ENCODE peak calls at places on chromosomes 12 and 14, in four cellular contexts. X is CD8-positive, alpha-beta memory T cell; O is COLO829; W is GM04503. F is an unnamed sample.

GRCh38 chr14:95697764-95698163 is 11.5 kb downstream of the TCL1B start:
- DNase-seq in X (no peak), O (no peak), W (no peak), F (no peak)

GRCh38 chr14:102249041-102249440 is 55.9 kb downstream of the MOK start:
- DNase-seq in X (no peak), O (no peak), W (no peak), F (no peak)

GRCh38 chr12:130787445-130788410 is 51.3 kb downstream of the STX2 start:
- DNase-seq in X (no peak), O (no peak), W (no peak), F (no peak)

GRCh38 chr14:26531894-26532293 is 65.9 kb downstream of the NOVA1 start:
- DNase-seq in X (no peak), O (no peak), W (no peak), F (no peak)

GRCh38 chr14:59981564-59981963 is 61.6 kb downstream of the LRRC9 start:
- DNase-seq in X (no peak), O (no peak), W (no peak), F (no peak)

GRCh38 chr12:107130830-107131760 is 37.7 kb upstream of the CRY1 start:
- DNase-seq in X (no peak), O (no peak), W (no peak), F (no peak)

GRCh38 chr12:29970501-29970900 is 186.8 kb upstream of the TMTC1 start:
- DNase-seq in X (no peak), O (no peak), W (no peak), F (no peak)

GRCh38 chr14:33285902-33286700 is 347.4 kb downstream of the NPAS3 start:
- DNase-seq in X (no peak), O (peak; percentile 50), W (no peak), F (no peak)

GRCh38 chr14:95760596-95760995 is 46.7 kb upstream of the TCL1A start:
- DNase-seq in X (no peak), O (no peak), W (no peak), F (no peak)

GRCh38 chr12:131828671-131829350 is 618 bp downstream of the MMP17 start:
- DNase-seq in X (no peak), O (no peak), W (no peak), F (no peak)

GRCh38 chr12:51395283-51396230 is 4.4 kb upstream of the GALNT6 start:
- DNase-seq in X (no peak), O (no peak), W (no peak), F (no peak)

GRCh38 chr12:56987551-56988053 is 18.7 kb downstream of the ZBTB39 start:
- DNase-seq in X (peak; percentile 70), O (peak; percentile 72), W (no peak), F (peak; percentile 59)

GRCh38 chr12:132581348-132582057 is 28.9 kb downstream of the LRCOL1 start:
- DNase-seq in X (no peak), O (no peak), W (no peak), F (no peak)